ENCODE peak calls at places on chromosomes 11 and 22, in nine cellular contexts. F is GM23338, O is A549, G is Panc1, L is HL-60, D is GM12878, N is SK-N-SH, R is HepG2, Q is K562. K is an unnamed sample.

GRCh38 chr11:20042025-20042639 is 118.1 kb downstream of the DBX1 start:
- DNase-seq in F (no peak), O (peak; percentile 30), G (no peak), L (no peak), D (no peak), N (no peak), R (no peak), Q (no peak), K (no peak)

GRCh38 chr11:2789331-2789730 is 89.5 kb upstream of the KCNQ1OT1 start:
- DNase-seq in F (no peak), O (no peak), G (no peak), L (no peak), D (no peak), N (no peak), R (no peak), Q (no peak), K (no peak)

GRCh38 chr11:6926208-6927029 is at the start of gene ZNF215:
- DNase-seq in F (peak; percentile 96), O (peak; percentile 76), G (peak; percentile 88), L (peak; percentile 44), D (no peak), N (peak; percentile 17), R (no peak), Q (peak; percentile 96), K (peak; percentile 93)

GRCh38 chr22:43988116-43988817 is 33.0 kb downstream of the SAMM50 start:
- DNase-seq in F (no peak), O (no peak), G (no peak), L (no peak), D (no peak), N (no peak), R (no peak), Q (no peak), K (no peak)

GRCh38 chr11:126755494-126755893 is 245.1 kb downstream of the KIRREL3 start:
- DNase-seq in F (no peak), O (no peak), G (no peak), L (no peak), D (no peak), N (no peak), R (no peak), Q (no peak), K (no peak)

GRCh38 chr22:43951966-43952365 is 3.3 kb upstream of the SAMM50 start:
- DNase-seq in F (peak; percentile 22), O (no peak), G (no peak), L (no peak), D (no peak), N (no peak), R (no peak), Q (no peak), K (no peak)

GRCh38 chr11:128956401-128957203 is 13.9 kb upstream of the TP53AIP1 start:
- DNase-seq in F (peak; percentile 91), O (peak; percentile 76), G (peak; percentile 74), L (peak; percentile 18), D (peak; percentile 45), N (peak; percentile 78), R (peak; percentile 74), Q (peak; percentile 59), K (peak; percentile 73)

GRCh38 chr11:83628622-83629347 is 342.6 kb upstream of the CCDC90B start:
- DNase-seq in F (no peak), O (no peak), G (no peak), L (no peak), D (no peak), N (peak; percentile 15), R (no peak), Q (no peak), K (no peak)

GRCh38 chr11:114031599-114032320 is 27.8 kb upstream of the ZBTB16 start:
- DNase-seq in F (no peak), O (no peak), G (no peak), L (no peak), D (no peak), N (no peak), R (no peak), Q (no peak), K (no peak)

GRCh38 chr22:47195156-47195675 is 432.8 kb downstream of the TBC1D22A start:
- DNase-seq in F (no peak), O (no peak), G (no peak), L (no peak), D (no peak), N (peak; percentile 34), R (no peak), Q (no peak), K (no peak)

GRCh38 chr11:125063429-125064043 is 431 bp downstream of the SLC37A2 start:
- DNase-seq in F (peak; percentile 74), O (no peak), G (no peak), L (no peak), D (no peak), N (no peak), R (no peak), Q (no peak), K (no peak)

GRCh38 chr22:48300877-48301276 is 1526.8 kb downstream of the BRD1 start:
- DNase-seq in F (no peak), O (no peak), G (no peak), L (no peak), D (no peak), N (peak; percentile 26), R (no peak), Q (no peak), K (no peak)

GRCh38 chr11:9076661-9077060 is 14.7 kb downstream of the SCUBE2 start:
- DNase-seq in F (no peak), O (no peak), G (no peak), L (no peak), D (no peak), N (no peak), R (no peak), Q (no peak), K (no peak)

GRCh38 chr11:74820763-74821162 is 72.1 kb downstream of the RNF169 start:
- DNase-seq in F (no peak), O (peak; percentile 27), G (peak; percentile 27), L (no peak), D (no peak), N (no peak), R (peak; percentile 8), Q (no peak), K (no peak)

GRCh38 chr11:45658292-45658991 is 7.0 kb downstream of the CHST1 start:
- DNase-seq in F (peak; percentile 90), O (no peak), G (no peak), L (no peak), D (no peak), N (no peak), R (peak; percentile 10), Q (peak; percentile 16), K (no peak)
- TF ChIP-seq REST in F (no peak), O (no peak), G (no peak), L (no peak), D (no peak), N (no peak), R (no peak), Q (no peak), K (no peak)

GRCh38 chr22:31639640-31640039 is 22.4 kb downstream of the PISD start:
- DNase-seq in F (no peak), O (no peak), G (no peak), L (no peak), D (no peak), N (no peak), R (no peak), Q (no peak), K (no peak)

GRCh38 chr22:31637375-31637937 is 24.6 kb downstream of the PISD start:
- DNase-seq in F (peak; percentile 37), O (no peak), G (no peak), L (peak; percentile 71), D (no peak), N (no peak), R (no peak), Q (no peak), K (no peak)

GRCh38 chr22:31635638-31636306 is 26.2 kb downstream of the PISD start:
- DNase-seq in F (no peak), O (no peak), G (no peak), L (no peak), D (no peak), N (no peak), R (no peak), Q (no peak), K (no peak)

GRCh38 chr22:31637938-31638618 is 23.9 kb downstream of the PISD start:
- DNase-seq in F (no peak), O (no peak), G (no peak), L (no peak), D (no peak), N (no peak), R (no peak), Q (no peak), K (no peak)
- TF ChIP-seq REST in F (no peak), O (no peak), G (no peak), L (no peak), D (no peak), N (no peak), R (no peak), Q (no peak), K (no peak)

GRCh38 chr11:56196705-56197104 is 20.3 kb downstream of the OR5J2 start:
- DNase-seq in F (no peak), O (no peak), G (no peak), L (no peak), D (no peak), N (no peak), R (no peak), Q (no peak), K (no peak)

DNA sequence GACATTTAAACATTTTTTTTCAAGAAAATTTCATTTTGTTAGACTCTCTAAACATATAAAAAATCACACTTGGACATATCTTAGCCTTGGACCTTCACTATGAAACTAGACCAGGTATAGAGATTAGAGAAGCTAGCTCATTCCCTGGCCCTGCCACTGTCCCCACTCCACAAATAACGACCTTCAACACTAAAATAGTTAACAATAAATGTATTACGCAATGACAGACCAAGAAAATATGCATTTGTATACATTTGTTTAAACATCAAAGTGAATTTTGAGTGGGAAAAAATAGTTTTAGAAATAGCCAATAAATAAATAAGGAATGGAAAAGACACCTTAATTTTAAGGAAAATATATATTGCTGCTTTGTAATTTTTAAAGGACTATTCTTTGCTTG is 20.9 kb downstream of the OR5J2 start:
- DNase-seq in F (no peak), O (no peak), G (no peak), L (no peak), D (no peak), N (no peak), R (no peak), Q (no peak), K (no peak)
- TF ChIP-seq REST in F (no peak), O (no peak), G (no peak), L (no peak), D (no peak), N (no peak), R (no peak), Q (no peak), K (no peak)

GRCh38 chr22:42160830-42161696 is 30.5 kb upstream of the CYP2D6 start:
- DNase-seq in F (no peak), O (peak; percentile 81), G (no peak), L (no peak), D (no peak), N (no peak), R (no peak), Q (no peak), K (peak; percentile 34)

GRCh38 chr22:42163515-42163914 is 32.9 kb upstream of the CYP2D6 start:
- DNase-seq in F (no peak), O (no peak), G (no peak), L (no peak), D (no peak), N (no peak), R (no peak), Q (no peak), K (no peak)

GRCh38 chr22:42162728-42163489 is 32.3 kb upstream of the CYP2D6 start:
- DNase-seq in F (no peak), O (no peak), G (no peak), L (no peak), D (no peak), N (no peak), R (no peak), Q (no peak), K (no peak)

GRCh38 chr22:42158456-42159132 is 28.0 kb upstream of the CYP2D6 start:
- DNase-seq in F (no peak), O (no peak), G (no peak), L (no peak), D (no peak), N (no peak), R (no peak), Q (no peak), K (no peak)

GRCh38 chr22:42160251-42160650 is 29.6 kb upstream of the CYP2D6 start:
- DNase-seq in F (no peak), O (no peak), G (no peak), L (no peak), D (no peak), N (no peak), R (no peak), Q (no peak), K (no peak)
- TF ChIP-seq REST in F (no peak), O (no peak), G (no peak), L (no peak), D (no peak), N (no peak), R (no peak), Q (no peak), K (no peak)